ENCODE peak calls at places on chromosome 1, in ten cellular contexts. One of them, this sample, is unnamed. For H3K9me3, the result is how much of the 10 kb centered on the place peaks cover.

GRCh38 chr1:6075747-6076146 is 30.1 kb downstream of the KCNAB2 start:
- DNase-seq in psoas muscle: no peak
- DNase-seq in tibial artery: no peak
- DNase-seq in left lung: no peak
- DNase-seq in MM.1S: no peak
- DNase-seq in OCI-LY7: peak
- DNase-seq in ovary: no peak
- DNase-seq in thoracic aorta: no peak
- DNase-seq in heart left ventricle: no peak
- DNase-seq in AG04450: no peak
- DNase-seq in this sample: no peak

GRCh38 chr1:30748699-30749401 is 8.7 kb downstream of the LAPTM5 start:
- DNase-seq in psoas muscle: no peak
- DNase-seq in tibial artery: no peak
- DNase-seq in left lung: no peak
- DNase-seq in MM.1S: no peak
- DNase-seq in OCI-LY7: no peak
- DNase-seq in ovary: no peak
- DNase-seq in thoracic aorta: no peak
- DNase-seq in heart left ventricle: no peak
- DNase-seq in AG04450: no peak
- DNase-seq in this sample: peak

GRCh38 chr1:160086162-160086892 is 5.0 kb downstream of the KCNJ9 start:
- DNase-seq in psoas muscle: no peak
- DNase-seq in tibial artery: peak
- DNase-seq in left lung: no peak
- DNase-seq in MM.1S: no peak
- DNase-seq in OCI-LY7: no peak
- DNase-seq in ovary: no peak
- DNase-seq in thoracic aorta: no peak
- DNase-seq in heart left ventricle: no peak
- DNase-seq in AG04450: no peak
- DNase-seq in this sample: no peak

GRCh38 chr1:43548285-43549271 is 17.9 kb downstream of the PTPRF start:
- DNase-seq in psoas muscle: no peak
- DNase-seq in tibial artery: no peak
- DNase-seq in left lung: no peak
- DNase-seq in MM.1S: no peak
- DNase-seq in OCI-LY7: no peak
- DNase-seq in ovary: no peak
- DNase-seq in thoracic aorta: no peak
- DNase-seq in heart left ventricle: no peak
- DNase-seq in AG04450: no peak
- DNase-seq in this sample: no peak

GRCh38 chr1:64540265-64540791 is 70.4 kb downstream of the CACHD1 start:
- DNase-seq in psoas muscle: no peak
- DNase-seq in tibial artery: no peak
- DNase-seq in left lung: no peak
- DNase-seq in MM.1S: no peak
- DNase-seq in OCI-LY7: no peak
- DNase-seq in ovary: no peak
- DNase-seq in thoracic aorta: no peak
- DNase-seq in heart left ventricle: no peak
- DNase-seq in AG04450: no peak
- DNase-seq in this sample: no peak

GRCh38 chr1:97396463-97396862 is 524.4 kb downstream of the DPYD start:
- DNase-seq in psoas muscle: no peak
- DNase-seq in tibial artery: no peak
- DNase-seq in left lung: no peak
- DNase-seq in MM.1S: no peak
- DNase-seq in OCI-LY7: no peak
- DNase-seq in ovary: no peak
- DNase-seq in thoracic aorta: no peak
- DNase-seq in heart left ventricle: no peak
- DNase-seq in AG04450: no peak
- DNase-seq in this sample: no peak

GRCh38 chr1:207407655-207408256 is 46.4 kb upstream of the CR2 start:
- DNase-seq in psoas muscle: no peak
- DNase-seq in tibial artery: no peak
- DNase-seq in left lung: no peak
- DNase-seq in MM.1S: no peak
- DNase-seq in OCI-LY7: no peak
- DNase-seq in ovary: no peak
- DNase-seq in thoracic aorta: no peak
- DNase-seq in heart left ventricle: no peak
- DNase-seq in AG04450: no peak
- DNase-seq in this sample: no peak

GRCh38 chr1:16122916-16123315 is 33.0 kb downstream of the EPHA2 start:
- DNase-seq in psoas muscle: peak
- DNase-seq in tibial artery: no peak
- DNase-seq in left lung: peak
- DNase-seq in MM.1S: no peak
- DNase-seq in OCI-LY7: no peak
- DNase-seq in ovary: peak
- DNase-seq in thoracic aorta: no peak
- DNase-seq in heart left ventricle: no peak
- DNase-seq in AG04450: peak
- DNase-seq in this sample: peak

GRCh38 chr1:219416598-219417238 is 196.2 kb downstream of the ZC3H11B start:
- DNase-seq in psoas muscle: peak
- DNase-seq in tibial artery: no peak
- DNase-seq in left lung: no peak
- DNase-seq in MM.1S: peak
- DNase-seq in OCI-LY7: peak
- DNase-seq in ovary: peak
- DNase-seq in thoracic aorta: no peak
- DNase-seq in heart left ventricle: peak
- DNase-seq in AG04450: no peak
- DNase-seq in this sample: no peak

GRCh38 chr1:212428496-212428895 is 4.2 kb upstream of the NENF start:
- DNase-seq in psoas muscle: no peak
- DNase-seq in tibial artery: no peak
- DNase-seq in left lung: no peak
- DNase-seq in MM.1S: no peak
- DNase-seq in OCI-LY7: no peak
- DNase-seq in ovary: no peak
- DNase-seq in thoracic aorta: no peak
- DNase-seq in heart left ventricle: no peak
- DNase-seq in AG04450: no peak
- DNase-seq in this sample: no peak

GRCh38 chr1:219812491-219813221 is 115.7 kb downstream of the SLC30A10 start:
- DNase-seq in psoas muscle: no peak
- DNase-seq in tibial artery: no peak
- DNase-seq in left lung: no peak
- DNase-seq in MM.1S: peak
- DNase-seq in OCI-LY7: peak
- DNase-seq in ovary: no peak
- DNase-seq in thoracic aorta: no peak
- DNase-seq in heart left ventricle: no peak
- DNase-seq in AG04450: peak
- DNase-seq in this sample: no peak

GRCh38 chr1:70319750-70320149 is 34.8 kb downstream of the ANKRD13C start:
- DNase-seq in psoas muscle: no peak
- DNase-seq in tibial artery: no peak
- DNase-seq in left lung: no peak
- DNase-seq in MM.1S: no peak
- DNase-seq in OCI-LY7: no peak
- DNase-seq in ovary: no peak
- DNase-seq in thoracic aorta: no peak
- DNase-seq in heart left ventricle: no peak
- DNase-seq in AG04450: peak
- DNase-seq in this sample: no peak

GRCh38 chr1:115141145-115141454 is 51.8 kb upstream of the TSPAN2 start:
- DNase-seq in psoas muscle: no peak
- DNase-seq in tibial artery: no peak
- DNase-seq in left lung: no peak
- DNase-seq in MM.1S: no peak
- DNase-seq in OCI-LY7: no peak
- DNase-seq in ovary: no peak
- DNase-seq in thoracic aorta: no peak
- DNase-seq in heart left ventricle: no peak
- DNase-seq in AG04450: no peak
- DNase-seq in this sample: no peak

GRCh38 chr1:61790837-61791236 is 48.6 kb downstream of the PATJ start:
- DNase-seq in psoas muscle: no peak
- DNase-seq in tibial artery: no peak
- DNase-seq in left lung: no peak
- DNase-seq in MM.1S: no peak
- DNase-seq in OCI-LY7: no peak
- DNase-seq in ovary: no peak
- DNase-seq in thoracic aorta: no peak
- DNase-seq in heart left ventricle: no peak
- DNase-seq in AG04450: no peak
- DNase-seq in this sample: no peak

DNA sequence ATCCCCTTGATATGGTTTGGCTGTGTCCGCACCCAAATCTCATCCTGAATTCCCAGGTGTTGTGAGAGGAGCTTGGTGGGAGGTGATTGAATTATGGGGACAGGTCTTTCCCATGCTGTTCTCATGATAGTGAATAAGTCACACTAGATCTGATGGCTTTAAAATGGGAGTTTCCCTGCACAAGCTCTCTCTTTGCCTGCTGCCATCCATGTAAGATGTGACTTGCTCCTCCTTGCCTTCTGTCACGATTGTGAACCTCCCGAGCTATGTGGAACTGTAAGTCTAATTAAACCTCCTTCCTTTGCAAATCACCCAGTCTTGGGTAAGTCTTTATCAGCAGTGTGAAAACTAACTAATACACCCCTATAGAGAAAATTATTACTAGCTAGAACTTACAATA is 959.5 kb upstream of the ADGRL2 start:
- DNase-seq in psoas muscle: no peak
- DNase-seq in tibial artery: no peak
- DNase-seq in left lung: no peak
- DNase-seq in MM.1S: no peak
- DNase-seq in OCI-LY7: no peak
- DNase-seq in ovary: no peak
- DNase-seq in thoracic aorta: no peak
- DNase-seq in heart left ventricle: no peak
- DNase-seq in AG04450: no peak
- DNase-seq in this sample: no peak
- H3K9me3 ChIP-seq in psoas muscle: under half
- H3K9me3 ChIP-seq in tibial artery: under half
- H3K9me3 ChIP-seq in left lung: under half
- H3K9me3 ChIP-seq in MM.1S: under half
- H3K9me3 ChIP-seq in OCI-LY7: under half
- H3K9me3 ChIP-seq in ovary: under half
- H3K9me3 ChIP-seq in thoracic aorta: under half
- H3K9me3 ChIP-seq in heart left ventricle: under half
- H3K9me3 ChIP-seq in AG04450: under half
- H3K9me3 ChIP-seq in this sample: under half

DNA sequence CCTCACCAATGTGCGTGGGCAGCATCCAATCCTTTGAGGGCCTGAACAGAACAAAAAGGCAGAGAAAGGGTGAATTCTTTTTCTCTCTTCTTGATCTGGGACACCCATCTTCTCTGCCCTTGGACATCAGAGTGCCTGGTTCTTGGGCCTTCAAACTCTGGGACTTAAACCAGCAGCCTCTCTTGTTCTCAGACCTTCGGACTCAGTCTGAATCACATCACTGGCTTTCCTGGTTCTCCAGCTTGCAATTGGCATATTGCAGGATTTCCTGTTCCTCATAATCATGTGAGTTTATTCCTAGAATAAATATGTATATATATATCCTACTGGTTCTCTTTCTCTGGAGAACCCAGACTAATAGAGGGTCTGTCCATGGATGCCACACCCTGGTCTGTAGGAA is 16.3 kb upstream of the TENT5C start:
- DNase-seq in psoas muscle: no peak
- DNase-seq in tibial artery: no peak
- DNase-seq in left lung: no peak
- DNase-seq in MM.1S: no peak
- DNase-seq in OCI-LY7: no peak
- DNase-seq in ovary: no peak
- DNase-seq in thoracic aorta: no peak
- DNase-seq in heart left ventricle: no peak
- DNase-seq in AG04450: no peak
- DNase-seq in this sample: no peak
- TF ChIP-seq CTCF in psoas muscle: no peak
- TF ChIP-seq CTCF in tibial artery: no peak
- TF ChIP-seq CTCF in left lung: no peak
- TF ChIP-seq CTCF in MM.1S: no peak
- TF ChIP-seq CTCF in OCI-LY7: no peak
- TF ChIP-seq CTCF in ovary: no peak
- TF ChIP-seq CTCF in thoracic aorta: no peak
- TF ChIP-seq CTCF in heart left ventricle: no peak
- TF ChIP-seq CTCF in AG04450: no peak
- TF ChIP-seq CTCF in this sample: no peak

GRCh38 chr1:11407301-11407994 is 71.5 kb upstream of the DISP3 start:
- DNase-seq in psoas muscle: no peak
- DNase-seq in tibial artery: no peak
- DNase-seq in left lung: no peak
- DNase-seq in MM.1S: no peak
- DNase-seq in OCI-LY7: peak
- DNase-seq in ovary: no peak
- DNase-seq in thoracic aorta: no peak
- DNase-seq in heart left ventricle: no peak
- DNase-seq in AG04450: no peak
- DNase-seq in this sample: no peak
- H3K9me3 ChIP-seq in psoas muscle: under half
- H3K9me3 ChIP-seq in tibial artery: under half
- H3K9me3 ChIP-seq in left lung: under half
- H3K9me3 ChIP-seq in MM.1S: under half
- H3K9me3 ChIP-seq in OCI-LY7: under half
- H3K9me3 ChIP-seq in ovary: under half
- H3K9me3 ChIP-seq in thoracic aorta: under half
- H3K9me3 ChIP-seq in heart left ventricle: under half
- H3K9me3 ChIP-seq in AG04450: under half
- H3K9me3 ChIP-seq in this sample: under half

GRCh38 chr1:37455516-37455915 is 18.9 kb upstream of the ZC3H12A start:
- DNase-seq in psoas muscle: no peak
- DNase-seq in tibial artery: no peak
- DNase-seq in left lung: no peak
- DNase-seq in MM.1S: no peak
- DNase-seq in OCI-LY7: no peak
- DNase-seq in ovary: no peak
- DNase-seq in thoracic aorta: no peak
- DNase-seq in heart left ventricle: no peak
- DNase-seq in AG04450: no peak
- DNase-seq in this sample: no peak

GRCh38 chr1:37456614-37457013 is 17.8 kb upstream of the ZC3H12A start:
- DNase-seq in psoas muscle: no peak
- DNase-seq in tibial artery: no peak
- DNase-seq in left lung: no peak
- DNase-seq in MM.1S: no peak
- DNase-seq in OCI-LY7: no peak
- DNase-seq in ovary: no peak
- DNase-seq in thoracic aorta: no peak
- DNase-seq in heart left ventricle: no peak
- DNase-seq in AG04450: no peak
- DNase-seq in this sample: no peak

GRCh38 chr1:37453647-37454046 is 20.7 kb upstream of the ZC3H12A start:
- DNase-seq in psoas muscle: no peak
- DNase-seq in tibial artery: no peak
- DNase-seq in left lung: no peak
- DNase-seq in MM.1S: no peak
- DNase-seq in OCI-LY7: no peak
- DNase-seq in ovary: no peak
- DNase-seq in thoracic aorta: no peak
- DNase-seq in heart left ventricle: no peak
- DNase-seq in AG04450: no peak
- DNase-seq in this sample: no peak

GRCh38 chr1:37461698-37462436 is 12.5 kb upstream of the ZC3H12A start:
- DNase-seq in psoas muscle: no peak
- DNase-seq in tibial artery: no peak
- DNase-seq in left lung: no peak
- DNase-seq in MM.1S: no peak
- DNase-seq in OCI-LY7: no peak
- DNase-seq in ovary: no peak
- DNase-seq in thoracic aorta: no peak
- DNase-seq in heart left ventricle: no peak
- DNase-seq in AG04450: no peak
- DNase-seq in this sample: no peak

GRCh38 chr1:37458551-37458950 is 15.8 kb upstream of the ZC3H12A start:
- DNase-seq in psoas muscle: no peak
- DNase-seq in tibial artery: no peak
- DNase-seq in left lung: no peak
- DNase-seq in MM.1S: no peak
- DNase-seq in OCI-LY7: peak
- DNase-seq in ovary: no peak
- DNase-seq in thoracic aorta: no peak
- DNase-seq in heart left ventricle: no peak
- DNase-seq in AG04450: no peak
- DNase-seq in this sample: no peak
- TF ChIP-seq CTCF in psoas muscle: no peak
- TF ChIP-seq CTCF in tibial artery: no peak
- TF ChIP-seq CTCF in left lung: no peak
- TF ChIP-seq CTCF in MM.1S: peak
- TF ChIP-seq CTCF in OCI-LY7: peak
- TF ChIP-seq CTCF in ovary: no peak
- TF ChIP-seq CTCF in thoracic aorta: no peak
- TF ChIP-seq CTCF in heart left ventricle: no peak
- TF ChIP-seq CTCF in AG04450: no peak
- TF ChIP-seq CTCF in this sample: no peak

This sample was measured in lower lobe of right lung.